ENCODE peak calls at places on chromosomes 1 and 21, in four cellular contexts. W, J, T and X are unnamed samples.

GRCh38 chr1:26265405-26265804 is 14.5 kb upstream of the SH3BGRL3 start:
- DNase-seq in W (no peak), J (no peak), T (no peak), X (no peak)

GRCh38 chr1:54245501-54245900 is 45.5 kb downstream of the MRPL37 start:
- DNase-seq in W (no peak), J (no peak), T (no peak), X (no peak)

GRCh38 chr1:93814059-93814794 is 64.8 kb downstream of the DNTTIP2 start:
- DNase-seq in W (peak), J (peak), T (peak), X (peak)

GRCh38 chr1:150974580-150975478 is at the start of gene CERS2:
- DNase-seq in W (peak), J (peak), T (peak), X (peak)

GRCh38 chr21:35002879-35003722 is 46.0 kb downstream of the RUNX1 start:
- DNase-seq in W (no peak), J (no peak), T (no peak), X (no peak)

GRCh38 chr1:192161974-192162373 is 3.7 kb downstream of the RGS18 start:
- DNase-seq in W (no peak), J (no peak), T (no peak), X (no peak)

GRCh38 chr1:9882296-9882944 is 27.6 kb downstream of the CTNNBIP1 start:
- DNase-seq in W (no peak), J (no peak), T (no peak), X (no peak)

GRCh38 chr1:25501235-25502058 is 42.0 kb upstream of the LDLRAP1 start:
- DNase-seq in W (no peak), J (peak), T (peak), X (no peak)

GRCh38 chr1:54982739-54983138 is 2.3 kb downstream of the TMEM61 start:
- DNase-seq in W (no peak), J (peak), T (no peak), X (no peak)

GRCh38 chr1:230113605-230114241 is 46.7 kb downstream of the GALNT2 start:
- DNase-seq in W (peak), J (peak), T (peak), X (no peak)

GRCh38 chr1:180898441-180899219 is 14.1 kb upstream of the KIAA1614 start:
- DNase-seq in W (no peak), J (peak), T (no peak), X (no peak)

GRCh38 chr1:232574867-232575523 is 54.9 kb downstream of the SIPA1L2 start:
- DNase-seq in W (no peak), J (no peak), T (no peak), X (no peak)
- H3K27ac ChIP-seq in W (peak), J (no peak), T (no peak), X (no peak)

GRCh38 chr1:206722751-206723499 is 38.2 kb downstream of the MAPKAPK2 start:
- DNase-seq in W (no peak), J (no peak), T (no peak), X (no peak)
- H3K27ac ChIP-seq in W (peak), J (no peak), T (peak), X (no peak)

GRCh38 chr1:8518490-8518801 is 200.5 kb downstream of the SLC45A1 start:
- DNase-seq in W (no peak), J (no peak), T (no peak), X (no peak)
- H3K27ac ChIP-seq in W (peak), J (peak), T (no peak), X (peak)

GRCh38 chr1:219837994-219838294 is 90.4 kb downstream of the SLC30A10 start:
- DNase-seq in W (no peak), J (no peak), T (no peak), X (no peak)

GRCh38 chr1:219837274-219837993 is 90.9 kb downstream of the SLC30A10 start:
- DNase-seq in W (peak), J (peak), T (peak), X (peak)

GRCh38 chr1:219834247-219834917 is 94.0 kb downstream of the SLC30A10 start:
- DNase-seq in W (no peak), J (peak), T (no peak), X (no peak)

DNA sequence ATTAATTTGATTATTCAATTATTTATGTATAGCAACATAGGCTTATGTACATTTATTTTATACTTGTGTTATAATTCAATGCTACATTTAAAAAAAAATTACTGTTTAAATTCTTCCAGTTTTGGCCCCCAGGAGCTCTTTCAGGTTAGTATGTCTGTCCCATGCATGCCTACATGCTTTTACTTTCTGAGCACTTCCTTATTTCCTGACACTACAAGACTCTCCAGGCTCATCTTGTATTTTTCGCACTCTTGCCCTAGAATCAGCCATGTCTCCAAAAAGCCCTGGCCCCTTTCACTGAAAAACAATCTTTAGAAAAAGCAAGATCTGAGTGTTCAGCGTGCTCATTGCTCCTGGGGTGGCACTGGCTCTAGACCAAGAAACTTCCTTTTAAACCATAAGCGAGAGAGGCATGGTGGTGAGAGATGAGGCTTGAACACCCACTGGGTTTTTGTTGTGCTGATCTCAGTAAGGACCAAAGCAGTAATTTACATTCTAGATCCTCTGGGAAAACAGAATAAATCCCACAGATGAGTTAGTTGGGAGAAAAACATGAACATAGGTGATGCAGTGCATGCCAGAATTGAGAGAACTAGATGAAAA is 95.0 kb downstream of the SLC30A10 start:
- DNase-seq in W (no peak), J (peak), T (no peak), X (no peak)
- H3K27ac ChIP-seq in W (no peak), J (peak), T (no peak), X (no peak)